ENCODE peak calls at places on chromosomes 11 and 22, in four cellular contexts. U is T-helper 9 cell; Y is activated CD8-positive, alpha-beta memory T cell treated with anti-CD3 and anti-CD28 coated beads for 24 hours; B is pons. X is an unnamed sample.

GRCh38 chr11:1516273-1517067 is 29.9 kb upstream of the MOB2 start:
- DNase-seq in B (no peak), Y (no peak), U (no peak), X (no peak)

GRCh38 chr11:46655631-46656030 is 38.3 kb downstream of the ATG13 start:
- DNase-seq in Y (no peak), B (no peak), U (no peak), X (no peak)

GRCh38 chr11:72989727-72990126 is 152.4 kb downstream of the FCHSD2 start:
- DNase-seq in B (no peak), Y (no peak), U (no peak), X (no peak)

GRCh38 chr11:5605849-5606248 is 9.4 kb downstream of the TRIM6 start:
- DNase-seq in B (no peak), Y (no peak), U (no peak), X (no peak)

GRCh38 chr22:49657275-49657973 is 170.2 kb downstream of the BRD1 start:
- DNase-seq in U (peak), Y (peak), B (peak), X (peak)

GRCh38 chr11:57679396-57679795 is 11.5 kb downstream of the ZDHHC5 start:
- DNase-seq in U (no peak), B (no peak), Y (no peak), X (no peak)

GRCh38 chr11:95363710-95364109 is 132.7 kb upstream of the SESN3 start:
- DNase-seq in U (no peak), B (peak), Y (no peak), X (no peak)

GRCh38 chr11:111438168-111438567 is 59.1 kb upstream of the POU2AF1 start:
- DNase-seq in U (no peak), B (no peak), Y (no peak), X (no peak)

GRCh38 chr11:3136542-3137455 is 28.3 kb downstream of the OSBPL5 start:
- DNase-seq in Y (no peak), B (no peak), U (no peak), X (no peak)

GRCh38 chr11:117822031-117822521 is 2.5 kb downstream of the FXYD2 start:
- DNase-seq in U (peak), B (no peak), Y (peak), X (no peak)

GRCh38 chr11:114774599-114775365 is 96.5 kb downstream of the NXPE2 start:
- DNase-seq in B (peak), U (no peak), Y (no peak), X (peak)

GRCh38 chr11:17259519-17259918 is 17.0 kb upstream of the NUCB2 start:
- DNase-seq in B (no peak), Y (no peak), U (no peak), X (no peak)

GRCh38 chr11:115242982-115243381 is 261.2 kb downstream of the CADM1 start:
- DNase-seq in B (no peak), U (no peak), Y (no peak), X (no peak)

GRCh38 chr11:32881286-32881685 is 11.3 kb upstream of the QSER1 start:
- DNase-seq in Y (no peak), B (no peak), U (no peak), X (no peak)

GRCh38 chr11:33779849-33780528 is 5.7 kb upstream of the FBXO3 start:
- DNase-seq in Y (no peak), B (no peak), U (no peak), X (no peak)

GRCh38 chr22:50031189-50032091 is 18.9 kb upstream of the IL17REL start:
- DNase-seq in U (no peak), Y (no peak), B (no peak), X (no peak)

GRCh38 chr22:48941903-48942625 is 885.6 kb downstream of the BRD1 start:
- DNase-seq in B (no peak), U (no peak), Y (peak), X (no peak)

GRCh38 chr11:59224419-59224928 is 11.7 kb upstream of the MPEG1 start:
- DNase-seq in B (no peak), U (no peak), Y (no peak), X (no peak)

GRCh38 chr11:127136438-127136837 is 135.9 kb upstream of the KIRREL3 start:
- DNase-seq in U (no peak), B (no peak), Y (no peak), X (no peak)

GRCh38 chr11:112734207-112734606 is 227.0 kb upstream of the NCAM1 start:
- DNase-seq in B (no peak), Y (no peak), U (no peak), X (no peak)

GRCh38 chr11:69956669-69957190 is 121.4 kb upstream of the ANO1 start:
- DNase-seq in Y (no peak), B (no peak), U (no peak), X (no peak)

GRCh38 chr22:42451499-42452145 is 19.4 kb upstream of the NFAM1 start:
- DNase-seq in U (no peak), Y (no peak), B (no peak), X (no peak)

GRCh38 chr11:129458756-129459535 is 83.3 kb downstream of the BARX2 start:
- DNase-seq in U (no peak), B (no peak), Y (no peak), X (no peak)

X was measured in globus pallidus.